ENCODE peak calls at places on chromosomes 2 and 18, in eight cellular contexts. O is fibroblast of the aortic adventitia, C is endothelial cell of umbilical vein, A is astrocyte of the spinal cord, Z is adrenal gland, M is fibroblast of pulmonary artery, G is chondrocyte, D is GM06990. W is an unnamed sample.

GRCh38 chr2:120650022-120650644 is 85.5 kb upstream of the GLI2 start:
- DNase-seq in O (no peak), C (no peak), A (no peak), Z (no peak), M (no peak), G (no peak), D (no peak), W (no peak)

GRCh38 chr2:85414761-85415498 is 3.6 kb upstream of the SH2D6 start:
- DNase-seq in O (no peak), C (no peak), A (no peak), Z (no peak), M (no peak), G (no peak), D (no peak), W (no peak)

GRCh38 chr2:129758461-129759185 is 220.8 kb upstream of the RAB6C start:
- DNase-seq in O (peak; percentile 2), C (no peak), A (no peak), Z (peak; percentile 23), M (no peak), G (peak; percentile 44), D (no peak), W (no peak)

GRCh38 chr2:134774786-134775641 is 56.2 kb upstream of the TMEM163 start:
- DNase-seq in O (peak; percentile 69), C (no peak), A (no peak), Z (no peak), M (peak; percentile 14), G (no peak), D (no peak), W (no peak)

GRCh38 chr2:39623916-39624315 is 41.8 kb upstream of the TMEM178A start:
- DNase-seq in O (no peak), C (no peak), A (no peak), Z (no peak), M (no peak), G (no peak), D (no peak), W (no peak)

GRCh38 chr2:46977899-46978298 is 62.3 kb upstream of the MCFD2 start:
- DNase-seq in O (no peak), C (no peak), A (no peak), Z (no peak), M (no peak), G (no peak), D (peak; percentile 37), W (no peak)

GRCh38 chr2:187614756-187615155 is 60.5 kb upstream of the TFPI start:
- DNase-seq in O (peak; percentile 78), C (no peak), A (peak; percentile 59), Z (no peak), M (peak; percentile 35), G (no peak), D (no peak), W (no peak)

GRCh38 chr2:199659207-199659606 is 191.8 kb downstream of the FTCDNL1 start:
- DNase-seq in O (peak; percentile 9), C (peak; percentile 17), A (peak; percentile 38), Z (peak; percentile 44), M (peak; percentile 6), G (no peak), D (no peak), W (no peak)

GRCh38 chr2:201257381-201257940 is 2.9 kb upstream of the CASP8 start:
- DNase-seq in O (no peak), C (no peak), A (peak; percentile 18), Z (peak; percentile 29), M (no peak), G (no peak), D (peak; percentile 49), W (no peak)

GRCh38 chr2:227880460-227880859 is 9.0 kb downstream of the DAW1 start:
- DNase-seq in O (no peak), C (no peak), A (no peak), Z (no peak), M (no peak), G (no peak), D (no peak), W (no peak)

DNA sequence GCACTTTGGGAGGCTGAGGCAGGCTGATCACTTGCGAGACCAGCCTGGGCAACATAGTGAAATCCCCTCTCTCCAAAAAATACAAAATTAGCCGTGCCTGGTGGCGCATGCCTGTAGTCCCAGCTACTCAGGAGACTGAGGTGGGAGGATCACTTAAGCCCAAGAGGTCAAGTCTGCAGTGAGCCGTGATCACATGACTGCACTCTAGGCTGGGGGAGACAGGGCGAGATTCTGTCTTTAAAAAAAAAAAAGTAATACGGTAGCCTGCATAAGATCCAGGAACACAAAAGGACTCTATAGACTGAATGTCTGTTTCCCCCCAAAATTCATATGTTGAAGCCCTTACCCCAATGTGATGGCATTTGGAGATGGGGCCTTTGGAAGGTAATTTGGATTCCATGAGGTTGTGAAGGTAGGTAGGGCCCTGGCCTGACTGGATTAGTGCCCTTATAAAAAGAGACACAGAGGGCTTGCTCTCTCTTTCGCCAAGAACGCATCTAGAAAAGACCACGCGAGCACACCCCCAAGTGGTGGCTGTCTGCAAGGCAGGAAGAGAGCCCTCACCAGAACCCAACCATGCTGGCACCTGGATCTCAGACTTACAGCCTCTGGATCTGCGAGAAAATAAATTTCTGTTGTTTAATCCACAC is 17.0 kb downstream of the MBOAT2 start:
- DNase-seq in O (no peak), C (no peak), A (no peak), Z (no peak), M (no peak), G (no peak), D (no peak), W (no peak)
- TF ChIP-seq CTCF in O (no peak), C (no peak), A (peak; percentile 20), Z (no peak), M (peak; percentile 24), G (peak; percentile 45), D (peak; percentile 74), W (peak; percentile 76)

GRCh38 chr2:23531280-23531679 is 146.3 kb downstream of the KLHL29 start:
- DNase-seq in O (no peak), C (no peak), A (no peak), Z (no peak), M (no peak), G (peak; percentile 69), D (no peak), W (no peak)

GRCh38 chr2:23531881-23532280 is 146.9 kb downstream of the KLHL29 start:
- DNase-seq in O (no peak), C (no peak), A (no peak), Z (no peak), M (no peak), G (no peak), D (no peak), W (no peak)

GRCh38 chr2:23530909-23531276 is 145.9 kb downstream of the KLHL29 start:
- DNase-seq in O (no peak), C (no peak), A (no peak), Z (no peak), M (no peak), G (no peak), D (no peak), W (no peak)

GRCh38 chr2:23533014-23533730 is 148.2 kb downstream of the KLHL29 start:
- DNase-seq in O (no peak), C (no peak), A (no peak), Z (no peak), M (no peak), G (no peak), D (no peak), W (no peak)

DNA sequence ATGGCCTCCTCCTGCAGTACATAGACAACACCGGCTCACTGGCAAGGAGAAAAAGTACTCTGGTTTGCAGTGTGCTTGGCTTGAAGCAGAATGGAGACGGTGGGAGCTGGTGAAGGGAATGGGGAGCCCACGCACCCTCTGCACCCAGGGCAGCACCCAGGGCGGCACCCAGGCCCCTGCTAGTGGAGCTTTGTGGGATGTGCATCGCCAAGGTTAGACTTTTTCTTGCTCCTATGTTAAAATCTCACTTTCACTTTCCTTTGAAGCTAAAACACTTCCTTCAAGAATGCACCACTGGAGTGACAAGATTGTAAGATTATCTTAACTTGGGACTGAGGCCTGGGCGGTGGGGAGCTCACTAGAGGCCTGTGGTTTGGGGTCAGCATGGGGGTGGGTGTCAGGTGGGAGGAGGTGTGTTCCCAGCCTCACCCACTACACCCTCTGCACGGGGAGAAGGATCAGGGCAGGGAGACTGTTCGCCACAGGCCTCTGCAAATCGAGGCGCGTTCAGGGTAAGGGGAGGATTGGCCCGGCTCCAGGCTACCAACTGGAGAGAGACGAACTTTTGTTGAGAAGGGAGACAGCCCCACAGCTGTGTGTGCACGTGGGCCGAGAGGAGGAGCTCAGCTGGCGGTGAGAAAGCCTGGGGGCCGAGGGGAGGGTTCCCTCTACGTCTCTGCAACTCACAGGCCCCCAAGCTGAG is 147.5 kb downstream of the KLHL29 start:
- DNase-seq in O (no peak), C (no peak), A (no peak), Z (no peak), M (no peak), G (peak; percentile 91), D (peak; percentile 38), W (no peak)
- TF ChIP-seq CTCF in O (no peak), C (no peak), A (no peak), Z (no peak), M (no peak), G (no peak), D (no peak), W (peak; percentile 10)

DNA sequence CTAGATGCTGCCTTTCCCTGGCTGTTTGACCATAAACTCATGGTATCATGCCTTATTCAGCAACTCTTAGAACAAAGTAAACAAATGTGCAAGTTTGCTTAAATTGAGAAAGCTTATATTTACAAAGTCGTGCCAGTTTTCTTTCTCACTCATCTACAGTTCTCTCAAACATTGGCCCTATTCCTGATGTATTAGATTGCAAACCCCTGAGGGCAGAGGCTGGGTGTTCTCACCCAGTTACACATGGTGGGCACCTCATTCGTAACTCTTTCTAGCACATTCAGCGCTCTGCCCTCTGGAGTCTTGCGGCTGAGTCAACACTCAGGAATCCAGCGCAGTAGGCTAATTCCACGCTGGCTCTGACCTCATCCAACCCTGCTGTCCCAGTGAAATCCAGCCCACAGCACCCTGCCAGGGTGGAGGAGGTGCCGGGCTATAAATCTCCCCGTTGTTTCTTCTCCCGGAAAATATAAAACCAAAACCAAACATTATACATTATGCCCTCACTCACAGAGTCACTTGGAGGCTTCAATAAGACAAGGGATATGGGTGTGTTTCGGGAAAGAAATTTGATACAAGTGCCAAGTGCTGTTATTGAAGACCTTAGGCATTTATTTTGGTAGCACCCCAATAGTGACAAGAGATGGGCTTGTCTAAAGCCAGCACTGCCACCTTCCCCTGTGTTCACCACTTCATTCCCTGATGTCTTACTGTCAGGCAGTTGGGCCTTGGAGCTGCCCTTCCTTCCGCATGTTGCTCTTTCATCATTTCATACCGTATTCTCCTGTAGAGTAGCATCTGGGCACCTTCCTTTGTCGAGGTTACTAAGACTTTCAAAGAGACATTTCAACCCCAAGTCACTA is 287.4 kb downstream of the PRKCE start:
- DNase-seq in O (peak; percentile 97), C (peak; percentile 86), A (peak; percentile 97), Z (peak; percentile 85), M (peak; percentile 96), G (no peak), D (no peak), W (no peak)
- TF ChIP-seq CTCF in O (no peak), C (no peak), A (no peak), Z (no peak), M (no peak), G (no peak), D (no peak), W (no peak)

DNA sequence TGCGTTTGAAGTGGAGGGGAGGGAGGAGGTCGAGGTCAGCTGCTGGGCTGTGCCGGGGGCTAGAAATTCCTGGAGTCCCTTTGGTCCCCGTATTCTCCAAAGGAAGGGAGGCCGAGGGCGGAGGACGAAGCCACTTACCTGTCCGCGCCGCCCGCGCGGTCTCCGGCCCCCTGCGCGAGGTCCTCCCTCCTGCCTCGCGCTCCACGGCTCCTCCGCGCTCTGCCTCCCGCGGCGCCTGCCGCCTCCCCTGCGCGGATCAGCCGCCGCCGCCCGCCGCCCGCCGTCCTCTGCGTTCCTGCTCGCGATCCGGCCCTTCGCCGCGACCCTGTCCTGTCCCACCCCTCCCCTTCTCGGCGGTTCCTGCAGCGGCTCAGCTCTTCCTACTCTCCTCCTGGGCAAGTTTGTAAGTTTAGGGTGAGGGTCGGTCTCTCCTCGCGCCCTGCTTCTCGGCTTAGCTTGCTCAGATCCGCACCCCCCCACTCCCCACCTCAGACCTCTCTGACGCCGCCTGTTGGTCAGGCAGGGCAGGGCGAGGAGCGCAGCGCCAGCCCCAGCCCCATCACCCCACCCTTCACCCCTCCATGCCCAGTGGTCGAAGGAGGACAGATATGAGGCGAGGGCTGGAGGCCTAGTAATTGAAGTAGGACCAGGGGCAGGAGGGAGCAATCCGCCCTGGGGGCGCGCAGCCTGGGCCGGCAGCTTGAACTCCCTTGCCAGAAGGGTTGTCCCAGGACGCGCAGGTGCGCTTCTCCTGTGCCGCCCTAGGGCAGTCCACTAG is 9.7 kb upstream of the SKOR2 start:
- DNase-seq in O (no peak), C (no peak), A (no peak), Z (no peak), M (no peak), G (no peak), D (no peak), W (no peak)
- TF ChIP-seq CTCF in O (no peak), C (no peak), A (peak; percentile 7), Z (no peak), M (no peak), G (no peak), D (no peak), W (peak; percentile 23)